ENCODE peak calls at places on chromosomes 3 and 15, in five cellular contexts. T, L, I, J and Y are unnamed samples.

GRCh38 chr3:195249858-195250464 is 21.0 kb downstream of the XXYLT1 start:
- DNase-seq in J (no peak), T (no peak), L (no peak), I (no peak), Y (no peak)

GRCh38 chr3:140756240-140757016 is 78.6 kb downstream of the TRIM42 start:
- DNase-seq in J (no peak), T (no peak), L (no peak), I (no peak), Y (no peak)

GRCh38 chr3:42403737-42404136 is 6.7 kb downstream of the LYZL4 start:
- DNase-seq in J (no peak), L (no peak), T (peak), I (no peak), Y (no peak)

GRCh38 chr15:48641416-48641815 is 4.1 kb downstream of the FBN1 start:
- DNase-seq in L (peak), I (no peak), T (peak), J (peak), Y (no peak)

GRCh38 chr3:180402463-180403073 is 199.4 kb upstream of the TTC14 start:
- DNase-seq in T (peak), J (no peak), L (no peak), I (no peak), Y (no peak)

GRCh38 chr15:62549345-62549970 is 384.4 kb upstream of the C2CD4B start:
- DNase-seq in L (peak), T (peak), J (peak), I (no peak), Y (peak)

GRCh38 chr3:113157408-113157980 is 53.9 kb upstream of the BOC start:
- DNase-seq in L (no peak), I (peak), J (no peak), T (no peak), Y (no peak)

GRCh38 chr3:138848696-138849095 is 14.0 kb upstream of the PIK3CB start:
- DNase-seq in L (no peak), I (no peak), T (no peak), J (no peak), Y (no peak)

GRCh38 chr3:170724599-170724998 is 138.7 kb upstream of the SLC7A14 start:
- DNase-seq in T (peak), L (no peak), J (peak), I (peak), Y (no peak)

GRCh38 chr15:29470794-29471193 is 201.2 kb upstream of the NSMCE3 start:
- DNase-seq in L (peak), T (no peak), I (no peak), J (no peak), Y (no peak)

GRCh38 chr15:75123395-75123794 is 78.3 kb upstream of the C15orf39 start:
- DNase-seq in T (peak), I (peak), J (peak), L (peak), Y (no peak)

GRCh38 chr3:36647423-36647853 is 116.9 kb downstream of the DCLK3 start:
- DNase-seq in T (no peak), J (peak), I (peak), L (no peak), Y (peak)

GRCh38 chr3:40309925-40310635 is 573 bp downstream of the EIF1B start:
- DNase-seq in L (peak), T (peak), I (peak), J (peak), Y (peak)

GRCh38 chr3:155069729-155070128 is 10.4 kb upstream of the MME start:
- DNase-seq in I (peak), T (no peak), L (no peak), J (peak), Y (no peak)

GRCh38 chr15:60908888-60909287 is 320.2 kb downstream of the RORA start:
- DNase-seq in I (no peak), T (no peak), L (no peak), J (no peak), Y (no peak)

GRCh38 chr15:60910202-60910601 is 318.9 kb downstream of the RORA start:
- DNase-seq in T (no peak), I (no peak), L (no peak), J (no peak), Y (no peak)

GRCh38 chr15:60905587-60905986 is 323.5 kb downstream of the RORA start:
- DNase-seq in J (no peak), T (no peak), L (no peak), I (no peak), Y (no peak)

GRCh38 chr15:60906275-60906674 is 322.8 kb downstream of the RORA start:
- DNase-seq in J (no peak), I (no peak), L (no peak), T (no peak), Y (no peak)

DNA sequence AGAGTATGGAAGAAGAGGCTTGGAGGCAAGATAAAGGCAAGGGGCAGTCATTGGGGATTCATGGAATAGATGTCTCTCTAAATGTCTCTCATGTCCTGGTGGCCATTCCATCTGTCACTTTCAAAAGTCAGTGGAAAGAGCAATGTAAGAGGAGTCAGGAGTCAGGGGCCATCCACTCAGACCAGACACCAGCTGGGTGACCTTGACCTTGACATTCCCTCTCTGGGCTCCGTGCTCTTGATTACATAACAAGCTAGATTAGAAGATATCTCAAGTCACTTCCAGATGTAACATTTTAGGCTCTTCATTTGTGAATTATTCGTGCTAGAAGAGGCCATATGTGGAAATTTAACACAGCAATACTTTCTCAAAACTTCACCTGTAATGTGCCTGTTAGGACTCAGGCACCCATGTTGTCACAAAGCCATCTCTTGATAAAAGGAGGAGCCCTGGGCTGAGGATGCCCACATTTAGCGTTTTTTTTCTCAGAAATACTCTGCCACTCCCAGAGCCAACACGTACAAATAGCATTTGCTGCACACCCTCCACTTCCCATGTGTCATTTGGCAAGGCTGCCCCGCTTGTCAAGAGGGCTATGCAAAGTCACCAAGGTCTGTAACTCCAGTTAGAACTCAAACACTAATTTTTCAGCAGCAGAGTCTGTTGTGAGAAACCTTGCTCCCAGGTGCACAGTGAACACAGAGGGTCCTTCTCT is 321.7 kb downstream of the RORA start:
- DNase-seq in T (no peak), J (no peak), I (no peak), L (no peak), Y (no peak)
- H3K4me2 ChIP-seq in T (no peak), J (no peak), I (no peak), L (no peak), Y (no peak)

DNA sequence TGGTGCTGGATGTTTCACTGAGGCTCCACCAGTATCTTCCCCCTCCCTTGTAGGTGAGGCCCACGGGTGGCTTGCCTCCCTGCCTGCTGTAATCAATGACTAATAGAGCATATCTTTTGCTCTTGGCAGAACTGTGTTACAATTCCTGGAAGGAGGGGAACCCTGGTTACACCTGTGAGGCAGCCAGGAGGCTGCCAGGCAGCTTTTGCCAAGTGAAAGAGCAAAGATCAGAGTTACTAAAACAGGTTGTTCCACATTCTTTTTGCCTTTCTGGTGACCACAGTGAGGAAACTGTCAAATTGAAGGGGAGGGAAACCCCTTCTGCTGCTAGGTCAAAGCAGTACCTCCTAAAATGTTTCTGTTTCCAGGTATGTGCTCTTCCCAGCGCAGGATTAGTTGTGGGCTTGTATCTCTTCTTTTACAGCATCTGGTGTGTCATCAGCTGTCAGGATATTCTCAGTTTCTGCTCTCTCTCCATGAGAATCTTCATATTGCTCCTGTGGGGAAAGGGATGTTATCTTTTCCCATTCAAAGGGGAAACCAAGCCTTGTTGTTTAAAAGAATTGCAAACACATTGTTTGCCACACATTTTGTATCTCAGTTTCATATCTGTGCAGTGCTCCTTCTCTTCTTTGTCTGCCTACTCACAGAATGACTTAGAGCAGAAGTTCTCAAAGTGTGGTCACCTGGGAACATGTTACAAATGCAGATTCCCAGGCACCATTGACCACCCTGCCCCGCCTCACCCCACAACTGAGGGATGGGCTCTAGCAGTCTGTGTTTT is 137.4 kb upstream of the UMPS start:
- DNase-seq in L (peak), T (peak), J (no peak), I (no peak), Y (peak)
- H3K4me2 ChIP-seq in L (peak), T (peak), J (no peak), I (no peak), Y (peak)

GRCh38 chr15:36601952-36602351 is 22.5 kb downstream of the CDIN1 start:
- DNase-seq in I (no peak), J (no peak), L (no peak), T (no peak), Y (no peak)
- H3K4me2 ChIP-seq in I (peak), J (no peak), L (no peak), T (no peak), Y (no peak)

GRCh38 chr15:77542491-77543001 is 90.2 kb downstream of the LINGO1 start:
- DNase-seq in I (peak), J (peak), L (peak), T (peak), Y (no peak)

GRCh38 chr15:77545058-77545457 is 87.7 kb downstream of the LINGO1 start:
- DNase-seq in T (no peak), J (no peak), L (no peak), I (no peak), Y (no peak)

GRCh38 chr15:77543159-77543882 is 89.4 kb downstream of the LINGO1 start:
- DNase-seq in T (peak), J (peak), I (peak), L (peak), Y (peak)

GRCh38 chr15:77546050-77546501 is 86.6 kb downstream of the LINGO1 start:
- DNase-seq in I (peak), T (peak), J (peak), L (peak), Y (peak)

GRCh38 chr15:77544162-77544561 is 88.5 kb downstream of the LINGO1 start:
- DNase-seq in T (no peak), L (no peak), J (no peak), I (no peak), Y (no peak)
- H3K4me2 ChIP-seq in T (no peak), L (no peak), J (no peak), I (no peak), Y (no peak)

GRCh38 chr3:79015854-79016253 is 751.9 kb downstream of the ROBO1 start:
- DNase-seq in I (no peak), J (no peak), T (no peak), L (no peak), Y (no peak)
- H3K4me2 ChIP-seq in I (peak), J (peak), T (peak), L (peak), Y (peak)

GRCh38 chr3:134777341-134777740 is 17.7 kb upstream of the EPHB1 start:
- DNase-seq in L (no peak), I (no peak), T (no peak), J (no peak), Y (no peak)

GRCh38 chr3:134771962-134772361 is 23.1 kb upstream of the EPHB1 start:
- DNase-seq in L (no peak), J (no peak), I (no peak), T (no peak), Y (no peak)

GRCh38 chr3:134776518-134776917 is 18.5 kb upstream of the EPHB1 start:
- DNase-seq in I (no peak), L (no peak), J (no peak), T (no peak), Y (no peak)

GRCh38 chr3:134772591-134772990 is 22.5 kb upstream of the EPHB1 start:
- DNase-seq in I (no peak), L (no peak), J (no peak), T (no peak), Y (no peak)

DNA sequence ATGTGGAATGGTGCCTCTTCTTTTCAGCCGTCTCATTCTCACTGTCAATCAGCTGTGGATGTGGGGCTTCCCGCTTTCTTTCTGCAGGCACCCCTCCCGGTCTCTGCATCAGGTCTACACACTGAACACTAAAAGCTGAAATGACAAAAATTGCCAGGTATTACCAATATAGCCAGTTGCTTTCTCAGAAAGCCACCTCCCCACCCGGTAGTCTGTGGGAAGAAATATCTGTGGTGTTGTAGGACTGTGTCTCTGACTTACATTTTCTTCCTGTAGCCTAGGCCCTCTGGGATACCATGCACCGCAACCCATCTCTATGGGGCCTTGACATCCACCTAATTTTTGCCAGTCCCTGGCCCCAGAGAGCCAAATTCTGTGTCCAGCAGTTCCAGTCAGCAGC is 19.2 kb upstream of the EPHB1 start:
- DNase-seq in I (no peak), L (no peak), T (no peak), J (no peak), Y (no peak)
- H3K4me2 ChIP-seq in I (no peak), L (no peak), T (no peak), J (no peak), Y (no peak)

DNA sequence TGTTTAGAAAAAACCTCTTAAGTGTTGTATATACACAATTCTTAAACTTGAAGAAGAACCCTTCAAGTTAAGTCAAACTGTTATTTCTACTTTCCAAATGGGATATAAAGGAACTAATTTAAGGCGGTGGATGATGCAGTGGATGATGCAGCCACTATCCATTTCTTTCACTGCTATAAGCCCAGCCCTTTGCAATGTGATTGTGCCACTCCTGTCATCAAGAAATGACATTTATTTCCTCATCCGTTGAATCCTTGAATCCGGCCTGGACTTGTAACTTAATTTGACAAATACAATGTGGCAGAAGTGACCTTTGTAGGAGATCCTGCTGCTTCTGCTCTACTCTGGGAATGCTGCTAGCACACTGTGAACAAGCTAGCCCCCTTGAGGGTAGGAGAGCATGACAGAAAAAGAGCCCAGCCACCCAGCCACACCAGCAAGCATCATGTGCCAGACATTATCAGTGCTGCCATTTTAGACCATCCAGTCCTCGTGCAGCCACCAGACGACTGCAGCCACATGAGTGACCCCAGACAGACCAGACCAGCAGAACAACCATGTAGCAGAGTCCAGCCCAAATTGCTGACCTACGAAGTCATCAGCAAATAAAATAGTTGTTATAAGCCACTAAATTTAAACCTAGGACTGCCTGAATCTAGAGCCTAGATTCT is 47.4 kb downstream of the UACA start:
- DNase-seq in L (peak), J (peak), T (no peak), I (peak), Y (peak)
- H3K4me2 ChIP-seq in L (peak), J (peak), T (no peak), I (no peak), Y (no peak)

GRCh38 chr3:129304553-129305222 is 26.0 kb downstream of the HMCES start:
- DNase-seq in J (no peak), I (no peak), T (no peak), L (no peak), Y (no peak)
- H3K4me2 ChIP-seq in J (no peak), I (no peak), T (peak), L (no peak), Y (no peak)